ENCODE peak calls at places on chromosomes 6 and 20, in five cellular contexts. I is IMR-90, F is neuronal stem cell, M is H9, H is mesenchymal stem cell. Q is an unnamed sample.

GRCh38 chr6:113137411-113137810 is 719.7 kb upstream of the MARCKS start:
- DNase-seq in F (no peak), I (no peak), M (no peak), H (no peak), Q (no peak)

GRCh38 chr6:104973404-104973803 is 16.5 kb downstream of the LIN28B start:
- DNase-seq in M (no peak), F (no peak), I (no peak), H (no peak), Q (no peak)

GRCh38 chr20:32474967-32475819 is 109.9 kb downstream of the NOL4L start:
- DNase-seq in I (peak), M (peak), F (peak), H (peak), Q (no peak)

GRCh38 chr20:51360451-51361230 is 181.9 kb downstream of the NFATC2 start:
- DNase-seq in M (no peak), H (peak), I (peak), F (no peak), Q (no peak)

GRCh38 chr6:106192824-106193223 is 106.7 kb downstream of the PRDM1 start:
- DNase-seq in I (peak), F (no peak), M (no peak), H (peak), Q (no peak)

GRCh38 chr20:35011589-35012226 is 56.0 kb downstream of the MYH7B start:
- DNase-seq in I (no peak), H (no peak), M (peak), F (no peak), Q (no peak)

GRCh38 chr6:4281341-4282293 is 146.2 kb upstream of the ECI2 start:
- DNase-seq in F (peak), I (peak), H (peak), M (peak), Q (peak)

GRCh38 chr6:100491947-100492670 is 27.4 kb upstream of the SIM1 start:
- DNase-seq in F (no peak), I (no peak), H (no peak), M (no peak), Q (no peak)

GRCh38 chr6:17932362-17932852 is 55.0 kb downstream of the KIF13A start:
- DNase-seq in M (no peak), F (no peak), H (peak), I (peak), Q (no peak)

GRCh38 chr6:98054453-98054852 is 771.4 kb upstream of the MMS22L start:
- DNase-seq in F (no peak), I (peak), H (no peak), M (no peak), Q (no peak)

GRCh38 chr6:25454141-25454540 is 175.0 kb downstream of the CARMIL1 start:
- DNase-seq in M (no peak), F (no peak), H (no peak), I (peak), Q (no peak)

GRCh38 chr6:154986787-154987235 is 8.3 kb upstream of the TIAM2 start:
- DNase-seq in F (no peak), M (no peak), I (no peak), H (no peak), Q (no peak)

GRCh38 chr20:53149184-53149651 is 177.1 kb downstream of the TSHZ2 start:
- DNase-seq in H (peak), F (no peak), M (no peak), I (no peak), Q (no peak)

DNA sequence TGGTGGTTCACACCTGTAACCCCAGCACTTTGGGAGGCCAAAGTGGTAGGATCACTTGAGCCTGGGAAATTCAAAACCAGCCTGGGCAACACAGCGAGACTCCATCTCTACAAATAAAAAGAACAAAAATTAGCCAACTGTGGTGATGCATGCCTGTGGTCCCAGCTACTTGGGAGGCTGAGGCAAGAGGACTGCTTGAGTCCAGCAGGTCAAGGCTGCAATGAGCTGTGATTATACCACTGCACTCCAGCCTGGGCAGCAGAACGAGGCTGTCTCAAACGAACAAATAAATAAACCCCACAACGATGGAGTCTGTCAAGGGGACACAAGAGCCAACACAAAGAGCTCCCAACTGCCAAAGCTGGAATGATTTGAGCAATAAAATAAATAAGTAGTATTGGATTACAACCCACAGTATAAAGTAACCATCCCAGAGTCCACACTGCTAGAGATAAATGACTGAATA is 13.5 kb downstream of the ZMYND8 start:
- DNase-seq in H (peak), M (no peak), I (peak), F (no peak), Q (no peak)
- H3K27ac ChIP-seq in H (no peak), M (no peak), I (peak), F (no peak), Q (no peak)

DNA sequence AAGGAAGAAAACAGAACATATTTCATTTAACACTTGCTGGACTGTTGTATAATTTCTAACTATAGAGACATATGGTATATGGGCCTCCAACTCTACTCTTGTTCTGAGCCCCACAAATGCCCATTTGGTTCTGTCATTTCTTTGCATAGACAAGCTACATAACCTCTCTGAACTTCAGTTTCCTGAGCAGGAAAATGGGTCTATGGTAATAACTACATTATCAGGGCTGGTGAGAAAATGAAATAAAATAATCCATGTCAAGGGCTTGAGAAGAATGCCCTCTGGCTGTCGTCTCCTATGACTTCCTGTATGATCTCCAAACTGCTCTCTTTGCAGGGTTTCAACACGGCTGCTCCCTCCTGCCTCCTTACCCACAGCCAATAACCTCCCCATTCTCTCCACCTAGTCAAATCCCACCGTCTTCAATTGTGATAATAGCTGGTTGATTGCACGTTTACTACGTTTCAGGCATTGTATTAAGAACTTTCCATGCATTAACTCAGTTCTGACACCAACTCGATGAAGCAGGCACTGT is 12.0 kb downstream of the ZCCHC3 start:
- DNase-seq in M (no peak), F (no peak), I (peak), H (no peak), Q (no peak)
- H2BK15ac ChIP-seq in M (no peak), F (no peak), I (peak), H (peak), Q (no peak)

DNA sequence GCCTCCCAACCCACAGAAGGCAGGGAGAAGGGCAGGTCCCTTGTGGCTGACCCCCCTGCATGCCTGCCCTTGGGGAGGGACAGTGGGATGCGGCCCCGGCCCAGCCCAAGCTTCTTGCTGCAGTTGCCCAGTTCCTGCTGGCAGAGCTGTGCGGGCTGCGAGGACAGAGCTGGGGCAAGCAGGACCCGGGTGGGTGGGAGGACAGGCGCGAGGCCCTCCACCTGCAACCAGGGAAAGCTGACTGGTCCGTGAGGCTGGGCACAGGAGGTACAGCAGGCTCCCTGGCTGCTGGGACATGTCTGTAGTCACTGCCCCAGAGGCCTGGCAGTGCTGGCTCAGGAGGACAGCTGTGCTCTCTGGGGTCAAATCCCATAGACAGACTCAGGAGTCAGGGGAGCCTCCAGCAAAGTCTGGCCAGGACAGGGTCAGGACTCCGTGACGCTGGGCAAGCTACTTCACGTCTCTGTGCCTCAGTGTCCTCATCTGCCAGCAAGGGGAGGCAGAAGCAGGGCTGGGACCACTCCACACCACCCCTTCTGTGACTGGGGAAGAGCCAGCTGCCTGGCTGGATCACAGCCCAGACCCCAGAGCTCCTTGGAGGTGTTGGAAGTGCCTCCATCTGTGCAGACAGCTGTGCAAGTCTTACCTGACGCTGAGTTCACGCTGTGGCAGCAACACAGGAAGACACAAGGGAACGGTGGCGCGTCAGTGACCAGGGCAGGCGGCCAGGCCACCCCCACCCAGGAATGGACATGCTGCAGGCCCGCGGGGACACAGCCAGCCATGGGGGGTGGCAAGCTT is 13.0 kb downstream of the UCKL1 start:
- DNase-seq in F (no peak), H (no peak), I (no peak), M (no peak), Q (no peak)
- H4K91ac ChIP-seq in F (no peak), H (no peak), I (no peak), M (no peak), Q (no peak)

GRCh38 chr6:28303570-28303969 is 22.2 kb downstream of the PGBD1 start:
- DNase-seq in F (no peak), M (no peak), I (no peak), H (no peak), Q (no peak)
- H3K27ac ChIP-seq in F (no peak), M (no peak), I (no peak), H (no peak), Q (no peak)

Q was measured in H1.